ENCODE peak calls at places on chromosomes 12 and 14, in six cellular contexts. V is WTC11, F is K562, K is GM12878, G is HCT116, W is H1. L is an unnamed sample.

GRCh38 chr14:67529947-67530935 is 2.8 kb upstream of the PLEKHH1 start:
- DNase-seq in V (no peak), F (no peak), K (no peak), G (no peak), W (no peak), L (no peak)

GRCh38 chr12:88247241-88247643 is 105.1 kb downstream of the TMTC3 start:
- DNase-seq in V (no peak), F (peak), K (no peak), G (peak), W (no peak), L (no peak)

GRCh38 chr14:105478624-105479305 is 4.1 kb downstream of the CRIP2 start:
- DNase-seq in V (no peak), F (no peak), K (no peak), G (no peak), W (no peak), L (no peak)

GRCh38 chr14:100810861-100811461 is 15.0 kb upstream of the MEG3 start:
- DNase-seq in V (no peak), F (no peak), K (no peak), G (no peak), W (no peak), L (no peak)

GRCh38 chr12:131455581-131456110 is 255.2 kb upstream of the SFSWAP start:
- DNase-seq in V (no peak), F (no peak), K (no peak), G (no peak), W (no peak), L (no peak)

GRCh38 chr14:75156901-75157300 is 19.5 kb downstream of the TMED10 start:
- DNase-seq in V (no peak), F (no peak), K (no peak), G (no peak), W (no peak), L (no peak)

GRCh38 chr14:105880616-105881015 is 354.2 kb downstream of the TMEM121 start:
- DNase-seq in V (peak), F (no peak), K (no peak), G (no peak), W (no peak), L (no peak)

GRCh38 chr12:124764451-124764850 is 99.2 kb downstream of the SCARB1 start:
- DNase-seq in V (peak), F (peak), K (no peak), G (no peak), W (no peak), L (no peak)

GRCh38 chr14:93742761-93743160 is 45.5 kb downstream of the PRIMA1 start:
- DNase-seq in V (no peak), F (no peak), K (no peak), G (no peak), W (no peak), L (no peak)

DNA sequence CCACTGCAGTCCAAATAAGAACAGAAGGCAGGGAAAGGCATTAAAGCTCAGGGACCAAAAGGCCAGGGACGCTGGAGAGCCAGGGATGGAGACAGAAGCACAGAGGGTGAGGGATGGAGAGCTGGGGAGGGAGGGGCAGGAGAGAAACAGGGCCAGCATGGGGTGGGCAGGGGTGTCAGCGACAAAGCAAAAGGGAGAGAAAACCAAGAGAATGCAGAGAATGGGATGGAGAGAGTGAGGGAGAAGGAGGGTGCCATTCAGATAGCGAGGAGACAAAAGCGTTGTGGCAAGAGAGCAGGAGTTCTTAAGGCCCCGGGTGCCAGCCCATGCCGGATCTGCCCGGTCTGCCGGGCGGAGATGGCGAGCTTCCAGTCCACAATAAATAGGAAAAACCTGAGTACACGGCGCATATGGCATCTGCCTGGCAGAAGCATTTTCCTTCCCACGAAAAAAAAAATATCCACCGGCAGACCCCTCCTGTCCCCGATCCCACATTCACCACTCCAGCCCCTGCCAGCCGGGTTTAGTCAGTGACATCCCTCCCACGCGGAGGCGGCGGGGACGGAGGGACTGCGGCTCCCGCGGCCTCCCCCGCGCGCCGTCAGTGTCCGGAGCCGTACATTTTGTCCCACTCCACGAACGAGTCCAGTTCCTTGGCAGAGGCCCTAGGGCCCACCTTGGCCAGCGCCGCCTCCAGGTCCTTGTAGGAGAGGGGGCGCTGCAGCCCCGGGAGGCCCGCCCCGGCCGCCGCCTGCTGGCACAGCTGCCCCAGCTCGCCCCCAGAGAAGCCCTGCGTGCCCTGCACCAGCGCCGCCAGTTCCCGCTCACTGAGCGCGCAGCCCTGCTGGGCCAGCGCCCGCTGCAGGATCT is 28.4 kb downstream of the FIGNL2 start:
- DNase-seq in V (no peak), F (no peak), K (no peak), G (no peak), W (no peak), L (no peak)
- TF ChIP-seq ATF3 in V (no peak), F (no peak), K (no peak), G (no peak), W (no peak), L (no peak)

GRCh38 chr12:100484891-100485511 is 11.3 kb downstream of the NR1H4 start:
- DNase-seq in V (no peak), F (no peak), K (no peak), G (no peak), W (no peak), L (no peak)

GRCh38 chr12:100493371-100494012 is 19.8 kb downstream of the NR1H4 start:
- DNase-seq in V (no peak), F (no peak), K (no peak), G (no peak), W (no peak), L (no peak)

GRCh38 chr12:100494026-100494425 is 20.4 kb downstream of the NR1H4 start:
- DNase-seq in V (no peak), F (no peak), K (no peak), G (no peak), W (no peak), L (no peak)

GRCh38 chr12:100491104-100491503 is 17.4 kb downstream of the NR1H4 start:
- DNase-seq in V (no peak), F (no peak), K (no peak), G (no peak), W (no peak), L (no peak)

GRCh38 chr12:100489326-100489725 is 15.7 kb downstream of the NR1H4 start:
- DNase-seq in V (no peak), F (no peak), K (no peak), G (no peak), W (no peak), L (no peak)
- TF ChIP-seq MAX in V (no peak), F (no peak), K (no peak), G (no peak), W (no peak), L (no peak)

GRCh38 chr12:120010661-120011230 is 21.7 kb downstream of the BICDL1 start:
- DNase-seq in V (no peak), F (no peak), K (no peak), G (no peak), W (no peak), L (no peak)
- TF ChIP-seq ATF3 in V (no peak), F (no peak), K (no peak), G (no peak), W (no peak), L (no peak)

GRCh38 chr12:14326699-14327098 is 38.8 kb upstream of the ATF7IP start:
- DNase-seq in V (no peak), F (no peak), K (no peak), G (no peak), W (no peak), L (no peak)

GRCh38 chr12:14325716-14326343 is 39.7 kb upstream of the ATF7IP start:
- DNase-seq in V (no peak), F (no peak), K (no peak), G (no peak), W (no peak), L (no peak)

GRCh38 chr12:14317362-14318146 is 47.9 kb upstream of the ATF7IP start:
- DNase-seq in V (no peak), F (no peak), K (no peak), G (no peak), W (no peak), L (no peak)

GRCh38 chr12:14327717-14328116 is 37.8 kb upstream of the ATF7IP start:
- DNase-seq in V (no peak), F (no peak), K (no peak), G (no peak), W (no peak), L (no peak)

DNA sequence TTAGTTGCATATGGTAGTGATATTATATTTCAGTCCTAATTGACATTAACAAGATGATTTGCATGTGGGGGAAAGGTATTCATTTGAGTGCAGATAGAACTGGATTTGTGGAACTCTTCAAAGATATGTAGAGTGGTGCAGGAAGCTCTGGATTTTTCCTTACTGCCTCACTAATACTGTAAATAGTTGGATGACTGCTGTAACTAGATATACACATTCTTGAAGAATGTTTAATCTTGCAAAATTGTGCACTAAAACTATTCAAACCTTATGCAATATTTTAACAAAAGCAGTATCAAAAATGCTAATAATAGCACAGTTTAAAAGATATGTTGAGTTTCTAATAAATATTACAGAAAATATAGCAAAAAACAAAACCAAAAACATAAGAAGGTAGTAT is 43.1 kb upstream of the ATF7IP start:
- DNase-seq in V (no peak), F (no peak), K (no peak), G (no peak), W (no peak), L (no peak)
- TF ChIP-seq MAX in V (no peak), F (no peak), K (no peak), G (no peak), W (no peak), L (no peak)

DNA sequence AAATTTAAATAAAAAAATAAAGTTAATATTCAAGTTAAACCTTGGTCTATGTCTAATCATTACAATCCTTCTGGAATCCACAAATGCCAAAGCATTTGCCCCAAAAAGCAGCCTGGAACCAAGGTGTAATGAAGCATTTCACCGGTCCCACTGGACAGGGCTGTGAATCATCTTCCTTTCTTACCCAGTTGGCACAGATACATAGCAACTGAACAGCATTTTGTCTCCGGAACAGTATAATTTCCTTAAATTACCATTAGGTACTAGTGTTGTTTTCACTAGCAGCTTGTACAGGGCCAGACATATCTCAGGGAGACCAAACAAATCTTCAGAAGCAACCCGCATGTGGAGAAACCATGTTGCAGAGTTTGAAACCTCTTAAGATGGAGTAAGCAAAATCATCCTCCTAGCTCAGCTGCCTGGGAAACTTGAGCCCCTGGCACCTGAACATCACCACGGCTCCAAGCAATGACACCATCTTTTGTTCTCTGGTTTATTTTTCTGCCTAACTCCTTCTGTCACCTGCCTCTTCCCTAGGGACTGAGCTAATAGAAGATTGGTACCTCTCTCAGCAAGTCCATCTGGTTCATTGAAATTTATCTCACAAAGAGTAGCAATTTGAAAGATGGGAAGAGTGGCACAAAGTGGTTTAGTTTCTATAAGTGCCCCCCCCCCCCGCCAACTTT is 17.9 kb upstream of the MDM1 start:
- DNase-seq in V (no peak), F (no peak), K (no peak), G (no peak), W (no peak), L (no peak)
- TF ChIP-seq ATF3 in V (no peak), F (no peak), K (no peak), G (no peak), W (no peak), L (no peak)

GRCh38 chr14:101814869-101815268 is 53.4 kb downstream of the PPP2R5C start:
- DNase-seq in V (no peak), F (no peak), K (no peak), G (no peak), W (no peak), L (no peak)

GRCh38 chr14:101815994-101816393 is 54.5 kb downstream of the PPP2R5C start:
- DNase-seq in V (no peak), F (no peak), K (no peak), G (no peak), W (no peak), L (no peak)

GRCh38 chr14:101820283-101820798 is 58.8 kb downstream of the PPP2R5C start:
- DNase-seq in V (no peak), F (no peak), K (peak), G (no peak), W (no peak), L (no peak)

GRCh38 chr14:101819251-101819990 is 57.9 kb downstream of the PPP2R5C start:
- DNase-seq in V (no peak), F (no peak), K (no peak), G (no peak), W (no peak), L (no peak)

GRCh38 chr14:101817511-101818001 is 56.0 kb downstream of the PPP2R5C start:
- DNase-seq in V (no peak), F (peak), K (no peak), G (no peak), W (no peak), L (no peak)
- TF ChIP-seq MAX in V (no peak), F (no peak), K (no peak), G (no peak), W (no peak), L (no peak)

GRCh38 chr12:29769162-29769820 is 14.5 kb downstream of the TMTC1 start:
- DNase-seq in V (no peak), F (no peak), K (no peak), G (no peak), W (no peak), L (no peak)
- TF ChIP-seq ATF3 in V (no peak), F (no peak), K (no peak), G (no peak), W (no peak), L (no peak)

GRCh38 chr12:6627598-6627997 is 8.2 kb downstream of the LPAR5 start:
- DNase-seq in V (no peak), F (peak), K (no peak), G (no peak), W (no peak), L (no peak)
- TF ChIP-seq MAX in V (no peak), F (no peak), K (no peak), G (no peak), W (no peak), L (no peak)

GRCh38 chr12:105706321-105706972 is 376.0 kb downstream of the C12orf75 start:
- DNase-seq in V (no peak), F (no peak), K (no peak), G (no peak), W (peak), L (no peak)
- TF ChIP-seq ATF3 in V (no peak), F (no peak), K (no peak), G (no peak), W (no peak), L (no peak)

L was measured in HepG2.